ENCODE peak calls at places on chromosomes 6 and 20, in six cellular contexts. R, B, H, J, W and K are unnamed samples.

GRCh38 chr20:50587291-50587961 is 77.2 kb downstream of the PTPN1 start:
- DNase-seq in R (no peak), J (no peak), H (no peak), W (no peak), B (no peak), K (no peak)

GRCh38 chr20:54550776-54551396 is 75.5 kb downstream of the DOK5 start:
- DNase-seq in J (no peak), B (no peak), H (no peak), R (no peak), W (peak), K (no peak)

GRCh38 chr6:37653933-37654565 is 43.6 kb downstream of the MDGA1 start:
- DNase-seq in J (no peak), W (peak), R (peak), B (peak), H (peak), K (peak)

GRCh38 chr20:44780226-44780625 is 30.1 kb downstream of the RIMS4 start:
- DNase-seq in H (no peak), B (no peak), J (no peak), R (peak), W (peak), K (peak)

GRCh38 chr6:165850434-165851019 is 187.5 kb upstream of the PDE10A start:
- DNase-seq in R (peak), J (peak), H (peak), W (peak), B (peak), K (peak)

GRCh38 chr6:12296255-12296573 is 6.1 kb downstream of the EDN1 start:
- DNase-seq in J (no peak), R (peak), W (peak), B (peak), H (no peak), K (no peak)

GRCh38 chr20:13180986-13181889 is 39.8 kb upstream of the ISM1 start:
- DNase-seq in J (no peak), W (no peak), H (no peak), R (no peak), B (no peak), K (no peak)

GRCh38 chr20:13331536-13331935 is 110.5 kb downstream of the ISM1 start:
- DNase-seq in J (no peak), H (no peak), B (no peak), R (no peak), W (no peak), K (no peak)

GRCh38 chr6:38345586-38345985 is 294.1 kb downstream of the BTBD9 start:
- DNase-seq in W (no peak), B (no peak), J (no peak), R (no peak), H (no peak), K (no peak)

GRCh38 chr20:21432911-21433310 is 35.6 kb upstream of the NKX2-4 start:
- DNase-seq in H (no peak), B (no peak), R (no peak), J (no peak), W (no peak), K (no peak)

GRCh38 chr6:63471654-63472053 is 100.6 kb upstream of the LOC128125822 start:
- DNase-seq in B (no peak), R (no peak), J (no peak), H (no peak), W (no peak), K (no peak)

GRCh38 chr6:58290177-58290576 is 972.7 kb downstream of the PRIM2 start:
- DNase-seq in J (no peak), B (no peak), H (no peak), R (no peak), W (no peak), K (no peak)

GRCh38 chr20:24379116-24379927 is 90.1 kb upstream of the SYNDIG1 start:
- DNase-seq in J (peak), H (no peak), B (no peak), W (peak), R (no peak), K (no peak)

GRCh38 chr20:62921119-62921687 is 5.1 kb downstream of the DIDO1 start:
- DNase-seq in J (no peak), W (peak), H (no peak), B (peak), R (peak), K (peak)

GRCh38 chr20:40257763-40258162 is 431.3 kb downstream of the MAFB start:
- DNase-seq in R (no peak), H (no peak), B (no peak), W (no peak), J (no peak), K (no peak)

GRCh38 chr6:56838965-56839364 is 115.9 kb upstream of the BEND6 start:
- DNase-seq in B (no peak), H (no peak), W (no peak), J (no peak), R (no peak), K (no peak)

GRCh38 chr6:155828989-155829388 is 373.4 kb upstream of the NOX3 start:
- DNase-seq in H (no peak), R (no peak), J (no peak), B (no peak), W (no peak), K (no peak)

GRCh38 chr6:132650413-132650812 is 8.6 kb downstream of the TAAR1 start:
- DNase-seq in B (no peak), J (no peak), H (no peak), R (no peak), W (no peak), K (no peak)

GRCh38 chr6:125639621-125640020 is 109.8 kb upstream of the HEY2 start:
- DNase-seq in R (no peak), B (no peak), J (no peak), H (no peak), W (no peak), K (no peak)

GRCh38 chr6:151288711-151289398 is 49.1 kb downstream of the AKAP12 start:
- DNase-seq in H (no peak), W (no peak), R (no peak), J (no peak), B (no peak), K (no peak)

GRCh38 chr6:52503344-52503747 is 73.5 kb downstream of the TRAM2 start:
- DNase-seq in R (no peak), J (no peak), W (no peak), B (no peak), H (no peak), K (no peak)

GRCh38 chr6:34369385-34369784 is 23.1 kb downstream of the NUDT3 start:
- DNase-seq in R (no peak), J (no peak), W (no peak), H (no peak), B (no peak), K (no peak)

GRCh38 chr20:17844133-17844429 is 124.5 kb downstream of the SNX5 start:
- DNase-seq in W (no peak), R (no peak), H (no peak), J (no peak), B (no peak), K (no peak)

GRCh38 chr6:6918216-6918983 is 189.4 kb upstream of the RREB1 start:
- DNase-seq in B (no peak), J (no peak), R (no peak), H (peak), W (peak), K (peak)

GRCh38 chr6:19866900-19867627 is 29.9 kb downstream of the ID4 start:
- DNase-seq in B (no peak), R (no peak), H (no peak), W (peak), J (no peak), K (peak)

GRCh38 chr6:149293244-149293643 is 24.3 kb upstream of the TAB2 start:
- DNase-seq in R (no peak), B (no peak), W (no peak), J (no peak), H (no peak), K (no peak)

GRCh38 chr6:151546941-151547659 is 53.3 kb downstream of the CCDC170 start:
- DNase-seq in R (no peak), H (no peak), B (no peak), W (no peak), J (no peak), K (no peak)

GRCh38 chr20:63183422-63184146 is 32.3 kb downstream of the YTHDF1 start:
- DNase-seq in B (peak), W (no peak), R (peak), H (peak), J (no peak), K (peak)

DNA sequence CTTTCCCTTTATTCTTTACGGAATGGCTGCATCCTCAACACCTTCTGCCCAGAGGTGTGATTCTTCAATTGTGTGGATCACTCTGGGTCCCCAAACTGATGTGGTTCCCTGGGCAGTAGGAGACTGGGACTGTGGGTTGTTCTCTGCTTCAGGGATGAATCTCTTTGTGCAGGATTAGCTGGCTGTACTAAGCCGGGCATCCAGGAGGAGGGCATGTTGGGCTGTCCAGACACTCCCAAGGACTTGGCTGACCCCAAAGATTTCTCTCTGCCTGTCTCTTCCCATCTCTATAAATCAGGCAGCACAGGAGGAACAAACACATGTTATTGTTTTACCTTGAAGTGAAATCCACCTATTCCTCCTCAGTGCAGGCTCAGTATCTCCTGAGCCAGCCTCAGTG is 15.3 kb downstream of the FARS2 start:
- DNase-seq in H (no peak), R (no peak), B (no peak), W (no peak), J (no peak), K (no peak)
- TF ChIP-seq POLR2A in H (no peak), R (no peak), B (no peak), W (no peak), J (no peak), K (no peak)

GRCh38 chr6:26194774-26195375 is 107.6 kb downstream of the HFE start:
- DNase-seq in H (no peak), B (no peak), J (no peak), W (peak), R (no peak), K (no peak)
- TF ChIP-seq POLR2A in H (no peak), B (no peak), J (no peak), W (peak), R (no peak), K (no peak)

DNA sequence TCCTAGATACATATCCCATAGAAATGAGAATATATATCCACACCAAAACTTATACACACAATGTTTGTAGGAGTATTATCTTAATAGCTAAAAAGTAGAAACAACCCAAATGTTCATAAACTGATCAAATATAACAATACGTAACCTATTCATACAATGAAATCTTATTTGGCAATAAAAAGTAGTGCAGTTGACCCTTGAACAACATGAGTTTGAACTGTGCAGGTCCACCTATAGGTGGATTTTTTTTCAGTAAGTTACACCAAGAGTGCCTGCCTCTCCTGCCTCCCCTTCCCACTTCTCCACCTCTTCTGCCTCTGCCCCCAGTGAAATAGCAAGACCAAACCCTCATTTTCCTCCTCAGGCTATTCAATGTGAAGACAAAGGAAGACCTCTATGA is 95.2 kb downstream of the AHI1 start:
- DNase-seq in J (no peak), W (no peak), R (no peak), B (no peak), H (no peak), K (no peak)
- TF ChIP-seq POLR2A in J (no peak), W (no peak), R (no peak), B (no peak), H (no peak), K (no peak)

GRCh38 chr20:43514062-43514971 is 6.8 kb downstream of the L3MBTL1 start:
- DNase-seq in R (no peak), W (peak), J (peak), B (peak), H (peak), K (peak)
- TF ChIP-seq POLR2A in R (no peak), W (no peak), J (no peak), B (no peak), H (no peak), K (peak)

GRCh38 chr20:35702824-35703695 is 3.9 kb downstream of the ROMO1 start:
- DNase-seq in B (no peak), R (no peak), J (no peak), H (no peak), W (no peak), K (no peak)
- TF ChIP-seq POLR2A in B (no peak), R (no peak), J (no peak), H (peak), W (no peak), K (no peak)

DNA sequence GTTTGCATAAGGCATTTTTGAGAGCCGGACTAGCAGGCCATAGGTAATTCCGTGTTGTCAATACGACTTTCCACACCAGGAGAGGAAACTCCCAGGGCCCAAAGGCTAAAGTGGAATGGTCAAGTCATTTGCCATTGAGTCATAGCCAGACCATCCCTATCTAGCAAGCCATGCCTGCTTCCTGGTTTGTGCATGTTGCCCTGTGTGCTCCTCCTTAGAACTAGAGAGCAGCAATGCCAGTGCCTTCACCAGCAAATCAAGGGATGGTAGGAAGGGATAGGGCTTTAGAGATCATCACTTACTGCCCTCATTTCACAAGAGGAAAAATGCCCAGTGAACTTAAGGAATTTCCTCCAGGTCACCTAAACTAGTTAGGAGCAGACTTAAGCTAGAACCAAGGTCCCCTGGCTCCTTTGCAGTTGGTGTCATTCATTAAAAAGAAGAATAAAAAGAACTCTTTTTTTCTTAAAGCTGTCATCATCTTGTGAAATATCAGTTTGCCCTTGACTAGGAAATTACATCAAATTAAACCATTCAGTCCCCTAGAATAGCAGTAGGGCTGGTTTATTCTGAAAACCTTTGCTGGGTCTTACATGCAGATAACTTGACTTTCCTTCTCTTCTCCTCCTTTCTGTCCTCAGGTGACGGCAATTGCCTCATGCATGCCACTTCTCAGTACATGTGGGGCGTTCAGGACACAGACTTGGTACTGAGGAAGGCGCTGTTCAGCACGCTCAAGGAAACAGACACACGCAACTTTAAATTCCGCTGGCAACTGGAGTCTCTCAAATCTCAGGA is 7.3 kb downstream of the TNFAIP3 start:
- DNase-seq in R (no peak), W (no peak), H (no peak), B (peak), J (no peak), K (no peak)
- TF ChIP-seq POLR2A in R (no peak), W (no peak), H (peak), B (no peak), J (no peak), K (no peak)

GRCh38 chr6:15924893-15925292 is 204.0 kb upstream of the MYLIP start:
- DNase-seq in W (no peak), B (no peak), J (no peak), H (no peak), R (no peak), K (no peak)
- TF ChIP-seq POLR2A in W (no peak), B (no peak), J (no peak), H (no peak), R (no peak), K (no peak)

DNA sequence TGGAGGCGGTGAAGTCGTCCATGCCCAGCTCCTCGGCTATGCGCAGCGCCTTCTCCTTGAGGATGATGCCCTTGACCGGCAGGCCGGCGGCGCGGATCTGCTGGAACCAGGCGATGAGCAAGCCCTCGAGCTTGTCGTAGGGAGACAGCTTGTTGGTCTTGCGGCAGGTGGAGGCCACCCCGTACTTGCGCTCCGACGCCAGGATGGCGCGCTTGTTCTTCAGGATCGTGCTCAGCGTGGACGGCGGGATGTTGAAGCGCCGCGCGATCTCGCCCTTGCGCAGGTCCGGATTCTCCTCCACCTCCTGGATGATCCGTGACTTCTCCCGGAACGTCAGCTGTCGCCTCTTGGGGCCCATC is 435 bp downstream of the CENPB start:
- DNase-seq in J (peak), W (peak), R (no peak), B (peak), H (no peak), K (no peak)
- TF ChIP-seq POLR2A in J (no peak), W (no peak), R (no peak), B (no peak), H (no peak), K (no peak)

DNA sequence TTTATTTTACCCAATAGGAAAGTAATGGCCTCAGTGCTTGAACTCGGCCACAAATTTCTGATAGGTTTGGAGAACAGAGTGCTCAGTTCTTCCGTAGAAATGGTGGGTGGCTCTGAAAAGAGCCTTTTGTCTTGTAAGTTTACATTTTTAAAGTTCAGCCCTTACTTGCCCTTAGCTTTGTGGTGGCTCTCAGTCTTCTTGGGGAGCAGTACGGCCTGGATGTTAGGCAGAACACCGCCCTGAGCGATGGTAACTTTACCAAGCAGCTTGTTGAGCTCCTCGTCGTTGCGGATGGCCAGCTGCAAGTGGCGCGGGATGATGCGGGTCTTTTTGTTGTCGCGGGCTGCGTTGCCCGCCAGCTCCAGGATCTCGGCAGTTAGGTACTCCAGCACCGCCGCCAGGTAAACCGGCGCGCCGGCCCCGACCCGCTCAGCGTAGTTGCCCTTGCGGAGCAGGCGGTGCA is 19.6 kb downstream of the OR2B2 start:
- DNase-seq in B (no peak), R (no peak), H (no peak), W (peak), J (no peak), K (no peak)
- TF ChIP-seq POLR2A in B (no peak), R (no peak), H (peak), W (no peak), J (no peak), K (no peak)

DNA sequence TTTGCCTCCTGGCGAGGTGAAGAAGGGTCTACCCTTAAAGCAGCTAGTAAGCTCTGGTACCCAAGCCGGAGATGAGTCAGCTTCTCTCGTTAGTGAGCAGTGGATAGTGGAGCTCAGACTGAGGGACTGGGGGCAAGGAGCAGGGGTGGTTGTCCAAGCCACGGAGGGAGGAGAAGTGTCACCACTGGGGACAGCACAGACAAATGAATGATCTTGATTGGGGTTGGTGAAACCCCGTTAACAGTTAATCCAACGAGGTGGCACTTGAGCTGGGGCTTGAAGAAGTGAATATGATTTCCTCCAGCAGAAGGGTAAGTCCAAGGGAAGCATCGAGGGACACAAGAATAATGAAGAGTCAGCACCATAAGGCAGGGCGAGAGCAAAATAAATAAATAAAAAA is 43.0 kb downstream of the JARID2 start:
- DNase-seq in B (no peak), H (no peak), W (no peak), R (no peak), J (no peak), K (no peak)
- TF ChIP-seq POLR2A in B (no peak), H (no peak), W (no peak), R (no peak), J (no peak), K (no peak)